ENCODE peak calls at places on chromosome 9, in four cellular contexts. V, Z, P and K are unnamed samples.

GRCh38 chr9:129008986-129009583 is 19.0 kb downstream of the SH3GLB2 start:
- DNase-seq in V (no peak), Z (no peak), P (no peak), K (no peak)

GRCh38 chr9:104993291-104993963 is 65.5 kb upstream of the ABCA1 start:
- DNase-seq in V (no peak), Z (no peak), P (peak; percentile 63), K (peak; percentile 76)

GRCh38 chr9:8241201-8241600 is 441.6 kb upstream of the DMAC1 start:
- DNase-seq in V (no peak), Z (no peak), P (no peak), K (no peak)

GRCh38 chr9:103242025-103242424 is 246.9 kb downstream of the CYLC2 start:
- DNase-seq in V (no peak), Z (no peak), P (no peak), K (no peak)

GRCh38 chr9:123339666-123340414 is 16.2 kb upstream of the CRB2 start:
- DNase-seq in V (no peak), Z (peak; percentile 78), P (no peak), K (no peak)

GRCh38 chr9:34896112-34896511 is 62.0 kb upstream of the PHF24 start:
- DNase-seq in V (no peak), Z (no peak), P (no peak), K (no peak)

GRCh38 chr9:86925686-86926085 is 21.6 kb downstream of the GAS1 start:
- DNase-seq in V (no peak), Z (no peak), P (no peak), K (no peak)

GRCh38 chr9:128251701-128252100 is 24.1 kb downstream of the GOLGA2 start:
- DNase-seq in V (no peak), Z (no peak), P (no peak), K (no peak)

GRCh38 chr9:80842383-80842782 is 847.0 kb downstream of the TLE1 start:
- DNase-seq in V (no peak), Z (no peak), P (no peak), K (no peak)

GRCh38 chr9:24413651-24414050 is 132.0 kb downstream of the IZUMO3 start:
- DNase-seq in V (no peak), Z (no peak), P (no peak), K (no peak)

GRCh38 chr9:19493174-19493811 is 84.5 kb downstream of the ACER2 start:
- DNase-seq in V (peak; percentile 43), Z (peak; percentile 11), P (peak; percentile 15), K (peak; percentile 60)

GRCh38 chr9:111896942-111897830 is 572 bp downstream of the UGCG start:
- DNase-seq in V (peak; percentile 88), Z (no peak), P (peak; percentile 11), K (peak; percentile 40)

GRCh38 chr9:126147620-126148522 is 178.8 kb upstream of the MVB12B start:
- DNase-seq in V (no peak), Z (no peak), P (no peak), K (no peak)

GRCh38 chr9:87250205-87250604 is 247.5 kb upstream of the DAPK1 start:
- DNase-seq in V (no peak), Z (no peak), P (no peak), K (no peak)

GRCh38 chr9:6413365-6414263 is 615 bp downstream of the UHRF2 start:
- DNase-seq in V (peak; percentile 22), Z (no peak), P (no peak), K (peak; percentile 47)

GRCh38 chr9:19516348-19516747 is 107.5 kb downstream of the ACER2 start:
- DNase-seq in V (no peak), Z (no peak), P (no peak), K (no peak)

GRCh38 chr9:96047741-96048115 is 172.2 kb downstream of the ERCC6L2 start:
- DNase-seq in V (no peak), Z (no peak), P (no peak), K (no peak)

GRCh38 chr9:33881635-33882034 is 64.7 kb downstream of the UBE2R2 start:
- DNase-seq in V (no peak), Z (no peak), P (no peak), K (no peak)

GRCh38 chr9:27471789-27472585 is 52.1 kb upstream of the IFNK start:
- DNase-seq in V (no peak), Z (no peak), P (no peak), K (no peak)

GRCh38 chr9:98101868-98102273 is 17.2 kb downstream of the TRIM14 start:
- DNase-seq in V (no peak), Z (peak; percentile 99), P (no peak), K (no peak)

GRCh38 chr9:112061152-112061740 is 113.9 kb downstream of the SUSD1 start:
- DNase-seq in V (peak; percentile 49), Z (peak; percentile 75), P (peak; percentile 56), K (no peak)

GRCh38 chr9:128913048-128913900 is 7.5 kb upstream of the PHYHD1 start:
- DNase-seq in V (peak; percentile 54), Z (no peak), P (no peak), K (no peak)

GRCh38 chr9:88733651-88734470 is 198.9 kb downstream of the NXNL2 start:
- DNase-seq in V (no peak), Z (no peak), P (no peak), K (no peak)

DNA sequence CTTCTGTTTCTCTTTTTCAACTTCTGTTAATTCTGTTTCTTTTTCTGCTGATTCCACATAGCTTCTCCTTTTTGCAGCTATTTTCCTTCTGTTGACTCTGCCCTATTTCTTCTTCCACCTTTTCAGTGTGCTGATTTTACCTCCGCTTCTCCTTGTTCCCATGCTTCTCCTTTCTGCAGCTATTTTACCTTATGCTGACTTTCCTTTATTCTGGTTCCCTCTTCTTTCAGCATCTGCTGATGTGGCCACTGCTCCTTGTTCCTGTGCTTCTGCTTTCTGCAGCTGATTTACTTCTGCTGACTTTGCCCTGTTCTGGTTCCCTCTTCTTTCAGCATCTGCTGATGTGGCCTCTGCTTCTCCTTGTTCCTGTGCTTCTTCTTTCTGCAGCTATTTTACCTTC is 58.8 kb downstream of the HACD4 start:
- DNase-seq in V (no peak), Z (no peak), P (no peak), K (no peak)
- TF ChIP-seq TCF7 in V (no peak), Z (no peak), P (no peak), K (no peak)

GRCh38 chr9:85202596-85202995 is 533.1 kb downstream of the NTRK2 start:
- DNase-seq in V (no peak), Z (no peak), P (no peak), K (no peak)

DNA sequence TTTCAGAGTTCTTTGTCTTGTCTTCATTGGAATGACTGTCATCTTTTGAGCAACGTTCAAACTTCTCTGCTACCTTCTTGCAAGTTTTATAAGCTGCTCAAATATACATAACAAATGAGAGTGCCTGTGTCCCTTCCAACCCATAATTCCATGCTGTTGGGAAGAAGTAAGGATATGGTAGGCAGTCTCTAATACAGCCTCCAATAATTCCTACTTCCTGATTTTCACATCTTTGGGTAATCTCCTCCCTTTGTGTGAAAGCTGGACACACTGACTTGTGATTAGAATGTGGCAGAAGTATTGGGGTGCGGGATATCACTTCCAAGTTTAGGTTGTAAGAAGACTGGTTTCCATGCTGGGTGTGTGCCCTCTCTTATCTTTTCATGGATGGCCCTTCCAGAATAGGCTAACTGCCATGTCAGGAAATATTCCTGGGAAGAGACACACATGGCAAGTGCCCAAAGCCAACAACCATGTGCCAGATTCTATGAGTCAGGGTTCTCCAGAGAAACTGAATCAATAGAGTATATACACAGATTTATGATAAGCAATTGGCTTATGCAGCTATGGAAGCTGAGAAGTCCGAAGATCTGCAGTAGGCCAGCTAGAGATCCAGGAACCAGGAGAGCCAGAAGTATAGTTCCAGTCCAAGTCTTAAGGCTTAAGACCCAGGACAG is 531.3 kb downstream of the NTRK2 start:
- DNase-seq in V (no peak), Z (no peak), P (no peak), K (no peak)
- TF ChIP-seq TCF7 in V (no peak), Z (no peak), P (no peak), K (no peak)

GRCh38 chr9:37187713-37188439 is 67.5 kb downstream of the ZCCHC7 start:
- DNase-seq in V (no peak), Z (peak; percentile 75), P (no peak), K (no peak)
- TF ChIP-seq TCF7 in V (no peak), Z (peak; percentile 41), P (no peak), K (no peak)

DNA sequence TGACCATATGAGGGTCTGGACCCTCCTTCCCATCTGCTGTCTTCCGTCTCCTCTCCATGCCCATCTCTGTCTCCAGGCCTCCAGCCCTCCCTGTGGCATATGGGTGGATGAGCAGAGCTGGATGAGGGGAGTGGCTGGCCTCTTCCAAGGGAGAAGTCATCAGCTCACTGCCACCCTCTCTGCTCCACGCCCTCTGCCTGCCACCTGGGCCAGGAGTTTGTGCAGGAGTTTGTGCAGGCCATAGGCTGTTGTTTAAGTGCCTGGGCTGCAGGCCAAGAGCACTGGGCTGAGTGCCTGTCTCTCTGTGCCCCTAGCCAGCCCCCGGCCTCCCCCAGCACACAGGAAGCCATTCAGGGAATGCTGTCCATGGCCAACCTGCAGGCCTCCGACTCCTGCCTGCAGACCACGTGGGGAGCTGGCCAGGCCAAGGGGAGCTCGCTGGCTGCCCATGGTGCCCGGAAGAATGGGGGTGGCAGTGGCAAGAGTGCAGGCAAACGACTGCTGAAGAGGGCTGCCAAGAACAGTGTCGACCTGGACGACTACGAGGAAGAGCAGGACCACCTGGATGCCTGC is 97.0 kb downstream of the PHF2 start:
- DNase-seq in V (no peak), Z (no peak), P (no peak), K (peak; percentile 5)
- TF ChIP-seq TCF7 in V (no peak), Z (no peak), P (no peak), K (no peak)

GRCh38 chr9:121720311-121720991 is 69.0 kb downstream of the DAB2IP start:
- DNase-seq in V (no peak), Z (no peak), P (no peak), K (no peak)

GRCh38 chr9:121718501-121718900 is 67.1 kb downstream of the DAB2IP start:
- DNase-seq in V (no peak), Z (no peak), P (no peak), K (no peak)

GRCh38 chr9:121717141-121717749 is 65.8 kb downstream of the DAB2IP start:
- DNase-seq in V (no peak), Z (no peak), P (no peak), K (no peak)

GRCh38 chr9:121720992-121721350 is 69.5 kb downstream of the DAB2IP start:
- DNase-seq in V (no peak), Z (no peak), P (no peak), K (no peak)

DNA sequence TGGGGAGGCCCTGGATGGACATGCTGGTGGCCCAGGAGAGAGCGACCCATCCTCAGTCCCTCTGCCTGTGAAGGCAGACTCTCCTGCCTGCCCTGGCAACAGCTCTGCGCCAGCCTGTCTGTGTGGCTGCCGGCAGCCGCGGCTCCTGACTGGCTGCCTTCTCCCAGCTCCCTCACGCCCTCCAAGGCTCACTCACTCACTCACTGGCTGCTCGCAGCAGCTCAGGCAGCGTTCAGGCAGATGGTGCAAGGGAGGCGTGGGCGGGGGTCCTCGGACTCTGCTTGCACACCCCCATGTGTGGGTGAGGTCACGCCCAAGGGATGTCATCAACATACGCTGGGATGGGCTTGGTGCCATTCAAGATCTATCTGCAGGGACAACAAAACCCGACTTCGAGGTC is 66.6 kb downstream of the DAB2IP start:
- DNase-seq in V (no peak), Z (no peak), P (no peak), K (no peak)
- TF ChIP-seq TCF7 in V (no peak), Z (no peak), P (no peak), K (no peak)

GRCh38 chr9:119284118-119284517 is 85.1 kb downstream of the BRINP1 start:
- DNase-seq in V (no peak), Z (no peak), P (peak; percentile 6), K (peak; percentile 38)

GRCh38 chr9:119284587-119285337 is 84.5 kb downstream of the BRINP1 start:
- DNase-seq in V (no peak), Z (no peak), P (no peak), K (no peak)

GRCh38 chr9:119291554-119291953 is 77.7 kb downstream of the BRINP1 start:
- DNase-seq in V (no peak), Z (no peak), P (no peak), K (no peak)

GRCh38 chr9:119289740-119290139 is 79.5 kb downstream of the BRINP1 start:
- DNase-seq in V (peak; percentile 22), Z (no peak), P (peak; percentile 32), K (peak; percentile 58)
- TF ChIP-seq TCF7 in V (no peak), Z (no peak), P (no peak), K (no peak)

GRCh38 chr9:113484258-113484730 is 20.8 kb downstream of the RGS3 start:
- DNase-seq in V (no peak), Z (no peak), P (peak; percentile 51), K (no peak)
- TF ChIP-seq TCF7 in V (no peak), Z (no peak), P (no peak), K (no peak)